ENCODE peak calls at places on chromosome 21, in seven cellular contexts. H is HTR-8/SVneo; D is hippocampal formation; L is iPS DF 19.7; O is aorta; F is T-helper 17 cell; N is activated naive CD8-positive, alpha-beta T cell treated with anti-CD3 and anti-CD28 coated beads for 36 hours. R is an unnamed sample.

GRCh38 chr21:37445228-37445627 is 78.7 kb downstream of the DYRK1A start:
- DNase-seq in H (no peak), D (no peak), L (no peak), O (no peak), F (no peak), N (no peak), R (no peak)

GRCh38 chr21:16072692-16073091 is 342.9 kb downstream of the USP25 start:
- DNase-seq in H (no peak), D (no peak), L (no peak), O (no peak), F (no peak), N (no peak), R (no peak)

GRCh38 chr21:46172863-46173528 is 11.3 kb downstream of the SPATC1L start:
- DNase-seq in H (no peak), D (no peak), L (no peak), O (peak; percentile 24), F (no peak), N (no peak), R (no peak)

GRCh38 chr21:45698493-45698947 is 55.0 kb downstream of the PCBP3 start:
- DNase-seq in H (peak; percentile 13), D (no peak), L (no peak), O (peak; percentile 81), F (no peak), N (no peak), R (no peak)

GRCh38 chr21:39518055-39518844 is 66.5 kb downstream of the SH3BGR start:
- DNase-seq in H (peak; percentile 74), D (peak; percentile 28), L (peak; percentile 70), O (no peak), F (no peak), N (peak; percentile 31), R (no peak)

GRCh38 chr21:44869860-44870747 is 3.4 kb downstream of the PTTG1IP start:
- DNase-seq in H (peak; percentile 86), D (no peak), L (no peak), O (peak; percentile 76), F (no peak), N (no peak), R (no peak)

GRCh38 chr21:45281411-45282282 is 6.0 kb downstream of the POFUT2 start:
- DNase-seq in H (no peak), D (peak; percentile 27), L (no peak), O (no peak), F (no peak), N (no peak), R (no peak)

GRCh38 chr21:16423921-16424320 is 694.1 kb downstream of the USP25 start:
- DNase-seq in H (no peak), D (no peak), L (no peak), O (no peak), F (no peak), N (no peak), R (no peak)